ENCODE peak calls at places on chromosome 19, in ten cellular contexts. U, F, V, O, T, P, J, G, W and H are unnamed samples.

GRCh38 chr19:35048911-35049411 is 7.4 kb downstream of the HPN start:
- DNase-seq in U (no peak), F (no peak), V (no peak), O (no peak), T (no peak), P (no peak), J (peak; percentile 25), G (no peak), W (peak; percentile 13), H (no peak)

GRCh38 chr19:40443930-40444180 is 280 bp downstream of the SERTAD3 start:
- DNase-seq in U (no peak), F (no peak), V (peak; percentile 31), O (no peak), T (peak; percentile 20), P (no peak), J (no peak), G (no peak), W (no peak), H (no peak)

GRCh38 chr19:53102186-53102585 is 1.0 kb downstream of the ZNF160 start:
- DNase-seq in U (no peak), F (no peak), V (peak; percentile 6), O (no peak), T (peak; percentile 13), P (no peak), J (no peak), G (no peak), W (no peak), H (no peak)

GRCh38 chr19:56942749-56943148 is 102.2 kb upstream of the PEG3 start:
- DNase-seq in U (peak; percentile 68), F (peak; percentile 14), V (peak; percentile 14), O (peak; percentile 19), T (no peak), P (no peak), J (peak; percentile 33), G (no peak), W (no peak), H (peak; percentile 7)

GRCh38 chr19:1847684-1848398 is 442 bp downstream of the REXO1 start:
- DNase-seq in U (no peak), F (no peak), V (peak; percentile 54), O (no peak), T (peak; percentile 27), P (no peak), J (no peak), G (no peak), W (peak; percentile 8), H (peak; percentile 82)

GRCh38 chr19:51422053-51422448 is 4.6 kb upstream of the SIGLEC10 start:
- DNase-seq in U (peak; percentile 51), F (peak; percentile 97), V (peak; percentile 72), O (peak; percentile 59), T (peak; percentile 19), P (peak; percentile 20), J (peak; percentile 90), G (no peak), W (no peak), H (peak; percentile 59)

GRCh38 chr19:18795540-18795939 is 4.4 kb upstream of the COMP start:
- DNase-seq in U (no peak), F (no peak), V (no peak), O (no peak), T (no peak), P (no peak), J (peak; percentile 39), G (no peak), W (no peak), H (peak; percentile 17)

GRCh38 chr19:6551607-6552450 is 21.0 kb downstream of the TNFSF9 start:
- DNase-seq in U (no peak), F (peak; percentile 42), V (no peak), O (no peak), T (no peak), P (no peak), J (peak; percentile 86), G (no peak), W (no peak), H (no peak)

GRCh38 chr19:40907968-40908735 is 26.1 kb upstream of the CYP2A7 start:
- DNase-seq in U (peak; percentile 59), F (no peak), V (no peak), O (peak; percentile 16), T (no peak), P (no peak), J (peak; percentile 68), G (no peak), W (no peak), H (no peak)